ENCODE peak calls at places on chromosomes 1 and 21, in four cellular contexts. One of them, this sample, is unnamed.

GRCh38 chr1:42815938-42816599 is 853 bp upstream of the ERMAP start:
- DNase-seq in GM23338: no peak
- DNase-seq in H1: no peak
- DNase-seq in GM12878: no peak
- DNase-seq in this sample: no peak

GRCh38 chr1:68313736-68314594 is 81.6 kb upstream of the WLS start:
- DNase-seq in GM23338: no peak
- DNase-seq in H1: no peak
- DNase-seq in GM12878: no peak
- DNase-seq in this sample: no peak

GRCh38 chr1:48019714-48020315 is 22.6 kb upstream of the TRABD2B start:
- DNase-seq in GM23338: no peak
- DNase-seq in H1: no peak
- DNase-seq in GM12878: no peak
- DNase-seq in this sample: no peak

GRCh38 chr1:100896481-100896982 is 642 bp downstream of the SLC30A7 start:
- DNase-seq in GM23338: peak
- DNase-seq in H1: no peak
- DNase-seq in GM12878: peak
- DNase-seq in this sample: no peak

GRCh38 chr1:1202831-1203560 is 3.4 kb downstream of the TNFRSF18 start:
- DNase-seq in GM23338: peak
- DNase-seq in H1: no peak
- DNase-seq in GM12878: no peak
- DNase-seq in this sample: no peak

GRCh38 chr1:23247276-23247675 is 30.0 kb upstream of the HTR1D start:
- DNase-seq in GM23338: no peak
- DNase-seq in H1: no peak
- DNase-seq in GM12878: no peak
- DNase-seq in this sample: no peak

GRCh38 chr1:5961601-5962000 is 30.6 kb downstream of the NPHP4 start:
- DNase-seq in GM23338: no peak
- DNase-seq in H1: no peak
- DNase-seq in GM12878: no peak
- DNase-seq in this sample: no peak

GRCh38 chr1:44327679-44328491 is 27.2 kb downstream of the ERI3 start:
- DNase-seq in GM23338: peak
- DNase-seq in H1: peak
- DNase-seq in GM12878: no peak
- DNase-seq in this sample: peak

GRCh38 chr1:117782056-117782455 is 147.4 kb downstream of the GDAP2 start:
- DNase-seq in GM23338: no peak
- DNase-seq in H1: no peak
- DNase-seq in GM12878: no peak
- DNase-seq in this sample: no peak

GRCh38 chr1:8134546-8135235 is 108.6 kb upstream of the ERRFI1 start:
- DNase-seq in GM23338: no peak
- DNase-seq in H1: no peak
- DNase-seq in GM12878: no peak
- DNase-seq in this sample: no peak

GRCh38 chr1:158496379-158496778 is 24.4 kb downstream of the OR10R2 start:
- DNase-seq in GM23338: peak
- DNase-seq in H1: no peak
- DNase-seq in GM12878: no peak
- DNase-seq in this sample: no peak

GRCh38 chr1:199691540-199691939 is 336.0 kb upstream of the NR5A2 start:
- DNase-seq in GM23338: peak
- DNase-seq in H1: no peak
- DNase-seq in GM12878: no peak
- DNase-seq in this sample: no peak

GRCh38 chr21:43997766-43998742 is 14.1 kb upstream of the TRAPPC10 start:
- DNase-seq in GM23338: no peak
- DNase-seq in H1: no peak
- DNase-seq in GM12878: no peak
- DNase-seq in this sample: no peak

GRCh38 chr1:58325797-58326196 is 220.7 kb downstream of the OMA1 start:
- DNase-seq in GM23338: peak
- DNase-seq in H1: no peak
- DNase-seq in GM12878: no peak
- DNase-seq in this sample: no peak

GRCh38 chr21:42819861-42820512 is 59.4 kb downstream of the WDR4 start:
- DNase-seq in GM23338: no peak
- DNase-seq in H1: no peak
- DNase-seq in GM12878: no peak
- DNase-seq in this sample: no peak

GRCh38 chr1:22883406-22883805 is 89.3 kb downstream of the LACTBL1 start:
- DNase-seq in GM23338: no peak
- DNase-seq in H1: no peak
- DNase-seq in GM12878: no peak
- DNase-seq in this sample: no peak

GRCh38 chr1:40824591-40825429 is 37.4 kb downstream of the CITED4 start:
- DNase-seq in GM23338: peak
- DNase-seq in H1: no peak
- DNase-seq in GM12878: no peak
- DNase-seq in this sample: no peak

GRCh38 chr1:47637111-47637685 is 199.4 kb downstream of the FOXD2 start:
- DNase-seq in GM23338: no peak
- DNase-seq in H1: no peak
- DNase-seq in GM12878: no peak
- DNase-seq in this sample: no peak

GRCh38 chr1:209879539-209879938 is 51.8 kb downstream of the UTP25 start:
- DNase-seq in GM23338: no peak
- DNase-seq in H1: no peak
- DNase-seq in GM12878: no peak
- DNase-seq in this sample: no peak

GRCh38 chr21:43769325-43769958 is 6.7 kb downstream of the CSTB start:
- DNase-seq in GM23338: no peak
- DNase-seq in H1: no peak
- DNase-seq in GM12878: no peak
- DNase-seq in this sample: no peak

GRCh38 chr1:53121319-53122172 is 20.9 kb downstream of the SLC1A7 start:
- DNase-seq in GM23338: no peak
- DNase-seq in H1: no peak
- DNase-seq in GM12878: no peak
- DNase-seq in this sample: no peak

GRCh38 chr1:36251794-36252481 is 27.7 kb downstream of the THRAP3 start:
- DNase-seq in GM23338: no peak
- DNase-seq in H1: no peak
- DNase-seq in GM12878: no peak
- DNase-seq in this sample: no peak

GRCh38 chr1:223358826-223359225 is 5.2 kb downstream of the SUSD4 start:
- DNase-seq in GM23338: peak
- DNase-seq in H1: no peak
- DNase-seq in GM12878: no peak
- DNase-seq in this sample: no peak

GRCh38 chr1:228066416-228066815 is 16.1 kb upstream of the ARF1 start:
- DNase-seq in GM23338: no peak
- DNase-seq in H1: no peak
- DNase-seq in GM12878: no peak
- DNase-seq in this sample: no peak

GRCh38 chr1:16205891-16206546 is 6.4 kb downstream of the ARHGEF19 start:
- DNase-seq in GM23338: no peak
- DNase-seq in H1: no peak
- DNase-seq in GM12878: no peak
- DNase-seq in this sample: no peak

GRCh38 chr1:15386128-15386824 is 23.4 kb upstream of the EFHD2 start:
- DNase-seq in GM23338: peak
- DNase-seq in H1: no peak
- DNase-seq in GM12878: no peak
- DNase-seq in this sample: no peak

GRCh38 chr1:2443285-2444137 is 31.1 kb upstream of the PEX10 start:
- DNase-seq in GM23338: peak
- DNase-seq in H1: no peak
- DNase-seq in GM12878: no peak
- DNase-seq in this sample: peak

GRCh38 chr21:39673163-39673562 is 60.4 kb downstream of the B3GALT5 start:
- DNase-seq in GM23338: no peak
- DNase-seq in H1: no peak
- DNase-seq in GM12878: no peak
- DNase-seq in this sample: no peak

GRCh38 chr1:53766766-53767409 is 27.9 kb upstream of the GLIS1 start:
- DNase-seq in GM23338: no peak
- DNase-seq in H1: no peak
- DNase-seq in GM12878: no peak
- DNase-seq in this sample: no peak

GRCh38 chr1:89907669-89908293 is 86.9 kb downstream of the LRRC8D start:
- DNase-seq in GM23338: no peak
- DNase-seq in H1: no peak
- DNase-seq in GM12878: no peak
- DNase-seq in this sample: no peak

GRCh38 chr1:213418268-213419068 is 367.4 kb downstream of the RPS6KC1 start:
- DNase-seq in GM23338: peak
- DNase-seq in H1: no peak
- DNase-seq in GM12878: no peak
- DNase-seq in this sample: peak

GRCh38 chr1:212916395-212917133 is 33.8 kb upstream of the VASH2 start:
- DNase-seq in GM23338: peak
- DNase-seq in H1: no peak
- DNase-seq in GM12878: no peak
- DNase-seq in this sample: peak

GRCh38 chr21:28734522-28735175 is 258.0 kb downstream of the LTN1 start:
- DNase-seq in GM23338: no peak
- DNase-seq in H1: no peak
- DNase-seq in GM12878: no peak
- DNase-seq in this sample: no peak

GRCh38 chr1:246428542-246429308 is 78.4 kb downstream of the SMYD3 start:
- DNase-seq in GM23338: peak
- DNase-seq in H1: no peak
- DNase-seq in GM12878: peak
- DNase-seq in this sample: no peak

GRCh38 chr1:87117761-87118160 is 203.3 kb downstream of the HS2ST1 start:
- DNase-seq in GM23338: no peak
- DNase-seq in H1: no peak
- DNase-seq in GM12878: no peak
- DNase-seq in this sample: no peak

GRCh38 chr1:111988743-111989453 is 570 bp downstream of the KCND3 start:
- DNase-seq in GM23338: peak
- DNase-seq in H1: no peak
- DNase-seq in GM12878: no peak
- DNase-seq in this sample: peak

GRCh38 chr1:78274814-78275213 is 216.0 kb upstream of the PTGFR start:
- DNase-seq in GM23338: no peak
- DNase-seq in H1: no peak
- DNase-seq in GM12878: no peak
- DNase-seq in this sample: no peak

GRCh38 chr1:76901158-76901767 is 34.0 kb downstream of the ST6GALNAC5 start:
- DNase-seq in GM23338: peak
- DNase-seq in H1: peak
- DNase-seq in GM12878: peak
- DNase-seq in this sample: peak

GRCh38 chr21:40841524-40842196 is 5.3 kb downstream of the DSCAM start:
- DNase-seq in GM23338: peak
- DNase-seq in H1: peak
- DNase-seq in GM12878: no peak
- DNase-seq in this sample: peak

DNA sequence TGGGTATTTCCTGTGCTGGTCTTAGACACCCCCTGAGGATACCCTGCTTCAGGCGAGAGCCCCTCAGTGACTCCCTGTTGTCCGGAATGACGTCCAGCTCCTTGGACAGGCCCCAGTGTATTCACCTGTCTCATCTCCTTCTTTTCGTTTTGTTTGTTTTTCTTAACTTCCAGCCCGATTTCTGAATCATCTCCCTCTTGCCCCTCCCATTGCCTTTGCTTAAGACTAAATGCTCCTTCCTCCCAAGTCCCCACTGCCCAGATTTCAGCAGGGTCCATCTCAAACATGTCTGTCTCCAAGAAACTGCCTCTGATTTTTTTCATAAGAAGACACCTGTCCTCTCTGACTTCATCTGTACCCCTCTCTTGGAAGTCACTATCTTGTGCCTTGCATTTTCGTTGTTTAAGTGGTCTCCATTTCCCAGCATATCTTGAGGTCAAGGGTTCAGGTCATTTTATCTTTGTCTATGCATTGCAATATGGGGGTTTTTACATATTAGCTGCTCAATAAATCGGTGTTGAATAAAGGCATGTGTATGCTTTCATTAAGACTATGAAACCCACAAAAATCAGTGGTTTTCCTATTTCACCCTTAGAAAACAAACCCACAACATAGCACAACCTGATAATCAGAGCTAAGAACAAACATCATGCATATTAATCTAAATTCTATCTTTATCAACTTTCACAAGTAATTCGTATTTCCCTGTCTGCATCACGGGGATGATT is 58.4 kb upstream of the LGALS8 start:
- DNase-seq in GM23338: no peak
- DNase-seq in H1: no peak
- DNase-seq in GM12878: no peak
- DNase-seq in this sample: no peak
- TF ChIP-seq CREB1 in GM23338: no peak
- TF ChIP-seq CREB1 in H1: no peak
- TF ChIP-seq CREB1 in GM12878: no peak
- TF ChIP-seq CREB1 in this sample: no peak

GRCh38 chr1:67085326-67085725 is 31.4 kb upstream of the SLC35D1 start:
- DNase-seq in GM23338: no peak
- DNase-seq in H1: no peak
- DNase-seq in GM12878: no peak
- DNase-seq in this sample: no peak
- TF ChIP-seq CREB1 in GM23338: no peak
- TF ChIP-seq CREB1 in H1: no peak
- TF ChIP-seq CREB1 in GM12878: no peak
- TF ChIP-seq CREB1 in this sample: no peak

DNA sequence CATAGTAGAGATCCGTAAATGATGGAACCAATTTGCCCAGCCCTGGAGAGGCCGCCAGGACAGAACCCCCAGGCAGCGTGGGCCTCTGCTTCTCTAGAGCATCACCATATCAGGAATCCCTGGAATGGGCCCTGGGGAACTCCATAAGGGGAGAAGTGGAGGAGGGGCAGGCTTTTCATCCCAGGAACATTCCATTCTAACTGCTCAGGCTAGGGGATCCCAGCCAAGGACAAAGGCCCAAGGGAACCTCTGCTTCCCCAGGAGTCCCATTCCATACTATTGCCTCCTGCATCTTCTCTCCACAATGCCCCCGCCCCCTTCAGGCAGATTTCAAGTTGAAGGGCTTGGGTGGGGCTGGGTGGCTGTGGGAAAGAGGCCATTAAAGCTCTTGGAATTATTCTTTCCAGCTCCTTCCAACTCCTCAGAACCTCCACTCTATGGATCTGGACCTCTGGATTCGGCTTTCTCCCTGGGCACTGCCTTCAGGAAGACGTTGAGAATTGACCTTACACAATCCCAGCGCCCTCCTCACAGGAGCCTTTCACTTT is 6.0 kb downstream of the TRNP1 start:
- DNase-seq in GM23338: peak
- DNase-seq in H1: peak
- DNase-seq in GM12878: no peak
- DNase-seq in this sample: peak
- TF ChIP-seq CREB1 in GM23338: peak
- TF ChIP-seq CREB1 in H1: peak
- TF ChIP-seq CREB1 in GM12878: no peak
- TF ChIP-seq CREB1 in this sample: no peak

GRCh38 chr1:97277891-97278662 is 556.5 kb downstream of the PTBP2 start:
- DNase-seq in GM23338: no peak
- DNase-seq in H1: no peak
- DNase-seq in GM12878: no peak
- DNase-seq in this sample: no peak
- TF ChIP-seq CREB1 in GM23338: no peak
- TF ChIP-seq CREB1 in H1: no peak
- TF ChIP-seq CREB1 in GM12878: no peak
- TF ChIP-seq CREB1 in this sample: no peak